ENCODE peak calls at places on chromosomes 16 and 17, in ten cellular contexts. One of them, this sample, is unnamed.

GRCh38 chr16:85608515-85608885 is 4.6 kb upstream of the GSE1 start:
- DNase-seq in A549: no peak
- DNase-seq in osteocyte: no peak
- DNase-seq in type B pancreatic cell: no peak
- DNase-seq in Caco-2: peak
- DNase-seq in fibroblast of mammary gland: no peak
- DNase-seq in WTC11: no peak
- DNase-seq in breast epithelium: no peak
- DNase-seq in mucosa of descending colon: no peak
- DNase-seq in glutamatergic neuron: no peak
- DNase-seq in this sample: no peak

GRCh38 chr16:706189-707061 is 824 bp upstream of the FBXL16 start:
- DNase-seq in A549: no peak
- DNase-seq in osteocyte: no peak
- DNase-seq in type B pancreatic cell: no peak
- DNase-seq in Caco-2: no peak
- DNase-seq in fibroblast of mammary gland: no peak
- DNase-seq in WTC11: no peak
- DNase-seq in breast epithelium: no peak
- DNase-seq in mucosa of descending colon: no peak
- DNase-seq in glutamatergic neuron: peak
- DNase-seq in this sample: no peak

GRCh38 chr17:54455251-54455868 is 445.3 kb upstream of the TOM1L1 start:
- DNase-seq in A549: peak
- DNase-seq in osteocyte: no peak
- DNase-seq in type B pancreatic cell: no peak
- DNase-seq in Caco-2: no peak
- DNase-seq in fibroblast of mammary gland: peak
- DNase-seq in WTC11: no peak
- DNase-seq in breast epithelium: no peak
- DNase-seq in mucosa of descending colon: no peak
- DNase-seq in glutamatergic neuron: no peak
- DNase-seq in this sample: no peak

GRCh38 chr17:76268015-76268749 is 3.0 kb downstream of the UBALD2 start:
- DNase-seq in A549: no peak
- DNase-seq in osteocyte: no peak
- DNase-seq in type B pancreatic cell: no peak
- DNase-seq in Caco-2: no peak
- DNase-seq in fibroblast of mammary gland: peak
- DNase-seq in WTC11: no peak
- DNase-seq in breast epithelium: no peak
- DNase-seq in mucosa of descending colon: peak
- DNase-seq in glutamatergic neuron: peak
- DNase-seq in this sample: peak

GRCh38 chr17:57135026-57135747 is 50.1 kb downstream of the AKAP1 start:
- DNase-seq in A549: no peak
- DNase-seq in osteocyte: no peak
- DNase-seq in type B pancreatic cell: no peak
- DNase-seq in Caco-2: no peak
- DNase-seq in fibroblast of mammary gland: no peak
- DNase-seq in WTC11: no peak
- DNase-seq in breast epithelium: no peak
- DNase-seq in mucosa of descending colon: no peak
- DNase-seq in glutamatergic neuron: no peak
- DNase-seq in this sample: no peak

GRCh38 chr17:15900871-15901270 is 44.1 kb upstream of the ADORA2B start:
- DNase-seq in A549: no peak
- DNase-seq in osteocyte: peak
- DNase-seq in type B pancreatic cell: no peak
- DNase-seq in Caco-2: no peak
- DNase-seq in fibroblast of mammary gland: no peak
- DNase-seq in WTC11: no peak
- DNase-seq in breast epithelium: no peak
- DNase-seq in mucosa of descending colon: no peak
- DNase-seq in glutamatergic neuron: no peak
- DNase-seq in this sample: no peak

GRCh38 chr16:2082983-2083364 is 35.2 kb downstream of the TSC2 start:
- DNase-seq in A549: no peak
- DNase-seq in osteocyte: no peak
- DNase-seq in type B pancreatic cell: no peak
- DNase-seq in Caco-2: no peak
- DNase-seq in fibroblast of mammary gland: no peak
- DNase-seq in WTC11: no peak
- DNase-seq in breast epithelium: no peak
- DNase-seq in mucosa of descending colon: no peak
- DNase-seq in glutamatergic neuron: no peak
- DNase-seq in this sample: no peak

GRCh38 chr17:2111691-2112090 is 56.8 kb downstream of the HIC1 start:
- DNase-seq in A549: no peak
- DNase-seq in osteocyte: no peak
- DNase-seq in type B pancreatic cell: no peak
- DNase-seq in Caco-2: peak
- DNase-seq in fibroblast of mammary gland: peak
- DNase-seq in WTC11: no peak
- DNase-seq in breast epithelium: no peak
- DNase-seq in mucosa of descending colon: no peak
- DNase-seq in glutamatergic neuron: no peak
- DNase-seq in this sample: no peak

GRCh38 chr17:77479817-77480508 is 339.2 kb downstream of the SEC14L1 start:
- DNase-seq in A549: no peak
- DNase-seq in osteocyte: no peak
- DNase-seq in type B pancreatic cell: no peak
- DNase-seq in Caco-2: no peak
- DNase-seq in fibroblast of mammary gland: no peak
- DNase-seq in WTC11: no peak
- DNase-seq in breast epithelium: no peak
- DNase-seq in mucosa of descending colon: no peak
- DNase-seq in glutamatergic neuron: peak
- DNase-seq in this sample: no peak

GRCh38 chr16:79146-80054 is 1.4 kb downstream of the MPG start:
- DNase-seq in A549: no peak
- DNase-seq in osteocyte: no peak
- DNase-seq in type B pancreatic cell: no peak
- DNase-seq in Caco-2: no peak
- DNase-seq in fibroblast of mammary gland: peak
- DNase-seq in WTC11: no peak
- DNase-seq in breast epithelium: no peak
- DNase-seq in mucosa of descending colon: no peak
- DNase-seq in glutamatergic neuron: no peak
- DNase-seq in this sample: no peak

GRCh38 chr17:69434164-69434579 is 19.7 kb downstream of the MAP2K6 start:
- DNase-seq in A549: no peak
- DNase-seq in osteocyte: no peak
- DNase-seq in type B pancreatic cell: no peak
- DNase-seq in Caco-2: no peak
- DNase-seq in fibroblast of mammary gland: peak
- DNase-seq in WTC11: no peak
- DNase-seq in breast epithelium: no peak
- DNase-seq in mucosa of descending colon: no peak
- DNase-seq in glutamatergic neuron: no peak
- DNase-seq in this sample: no peak

GRCh38 chr17:57995076-57995956 is 7.3 kb upstream of the VEZF1 start:
- DNase-seq in A549: peak
- DNase-seq in osteocyte: no peak
- DNase-seq in type B pancreatic cell: no peak
- DNase-seq in Caco-2: peak
- DNase-seq in fibroblast of mammary gland: peak
- DNase-seq in WTC11: peak
- DNase-seq in breast epithelium: peak
- DNase-seq in mucosa of descending colon: peak
- DNase-seq in glutamatergic neuron: peak
- DNase-seq in this sample: peak

GRCh38 chr16:77624085-77624484 is 98.2 kb upstream of the NUDT7 start:
- DNase-seq in A549: no peak
- DNase-seq in osteocyte: no peak
- DNase-seq in type B pancreatic cell: no peak
- DNase-seq in Caco-2: peak
- DNase-seq in fibroblast of mammary gland: no peak
- DNase-seq in WTC11: no peak
- DNase-seq in breast epithelium: no peak
- DNase-seq in mucosa of descending colon: no peak
- DNase-seq in glutamatergic neuron: no peak
- DNase-seq in this sample: no peak

GRCh38 chr17:41020346-41020745 is 6.7 kb downstream of the KRTAP1-5 start:
- DNase-seq in A549: peak
- DNase-seq in osteocyte: no peak
- DNase-seq in type B pancreatic cell: no peak
- DNase-seq in Caco-2: peak
- DNase-seq in fibroblast of mammary gland: no peak
- DNase-seq in WTC11: no peak
- DNase-seq in breast epithelium: no peak
- DNase-seq in mucosa of descending colon: no peak
- DNase-seq in glutamatergic neuron: no peak
- DNase-seq in this sample: no peak

GRCh38 chr16:67104845-67105244 is 4.9 kb upstream of the PHAF1 start:
- DNase-seq in A549: no peak
- DNase-seq in osteocyte: no peak
- DNase-seq in type B pancreatic cell: no peak
- DNase-seq in Caco-2: no peak
- DNase-seq in fibroblast of mammary gland: no peak
- DNase-seq in WTC11: no peak
- DNase-seq in breast epithelium: no peak
- DNase-seq in mucosa of descending colon: peak
- DNase-seq in glutamatergic neuron: no peak
- DNase-seq in this sample: no peak

GRCh38 chr17:67833946-67834631 is 8.8 kb downstream of the BPTF start:
- DNase-seq in A549: no peak
- DNase-seq in osteocyte: peak
- DNase-seq in type B pancreatic cell: peak
- DNase-seq in Caco-2: peak
- DNase-seq in fibroblast of mammary gland: no peak
- DNase-seq in WTC11: peak
- DNase-seq in breast epithelium: no peak
- DNase-seq in mucosa of descending colon: no peak
- DNase-seq in glutamatergic neuron: peak
- DNase-seq in this sample: peak

GRCh38 chr16:67071476-67072048 is 38.2 kb upstream of the PHAF1 start:
- DNase-seq in A549: no peak
- DNase-seq in osteocyte: no peak
- DNase-seq in type B pancreatic cell: no peak
- DNase-seq in Caco-2: no peak
- DNase-seq in fibroblast of mammary gland: no peak
- DNase-seq in WTC11: no peak
- DNase-seq in breast epithelium: no peak
- DNase-seq in mucosa of descending colon: no peak
- DNase-seq in glutamatergic neuron: no peak
- DNase-seq in this sample: no peak

GRCh38 chr16:69833791-69834282 is 71.7 kb downstream of the WWP2 start:
- DNase-seq in A549: no peak
- DNase-seq in osteocyte: no peak
- DNase-seq in type B pancreatic cell: no peak
- DNase-seq in Caco-2: peak
- DNase-seq in fibroblast of mammary gland: no peak
- DNase-seq in WTC11: no peak
- DNase-seq in breast epithelium: no peak
- DNase-seq in mucosa of descending colon: peak
- DNase-seq in glutamatergic neuron: no peak
- DNase-seq in this sample: no peak

GRCh38 chr17:18960803-18961511 is 9.0 kb downstream of the SLC5A10 start:
- DNase-seq in A549: peak
- DNase-seq in osteocyte: peak
- DNase-seq in type B pancreatic cell: peak
- DNase-seq in Caco-2: peak
- DNase-seq in fibroblast of mammary gland: peak
- DNase-seq in WTC11: peak
- DNase-seq in breast epithelium: peak
- DNase-seq in mucosa of descending colon: peak
- DNase-seq in glutamatergic neuron: peak
- DNase-seq in this sample: peak
- TF ChIP-seq CTCF in A549: peak
- TF ChIP-seq CTCF in osteocyte: peak
- TF ChIP-seq CTCF in type B pancreatic cell: peak
- TF ChIP-seq CTCF in Caco-2: peak
- TF ChIP-seq CTCF in fibroblast of mammary gland: peak
- TF ChIP-seq CTCF in WTC11: peak
- TF ChIP-seq CTCF in breast epithelium: peak
- TF ChIP-seq CTCF in mucosa of descending colon: peak
- TF ChIP-seq CTCF in glutamatergic neuron: peak
- TF ChIP-seq CTCF in this sample: peak

GRCh38 chr17:52298881-52299280 is 140.4 kb upstream of the CA10 start:
- DNase-seq in A549: no peak
- DNase-seq in osteocyte: no peak
- DNase-seq in type B pancreatic cell: no peak
- DNase-seq in Caco-2: no peak
- DNase-seq in fibroblast of mammary gland: no peak
- DNase-seq in WTC11: no peak
- DNase-seq in breast epithelium: no peak
- DNase-seq in mucosa of descending colon: no peak
- DNase-seq in glutamatergic neuron: no peak
- DNase-seq in this sample: no peak

GRCh38 chr17:52297230-52298010 is 138.9 kb upstream of the CA10 start:
- DNase-seq in A549: peak
- DNase-seq in osteocyte: no peak
- DNase-seq in type B pancreatic cell: no peak
- DNase-seq in Caco-2: peak
- DNase-seq in fibroblast of mammary gland: peak
- DNase-seq in WTC11: no peak
- DNase-seq in breast epithelium: no peak
- DNase-seq in mucosa of descending colon: no peak
- DNase-seq in glutamatergic neuron: no peak
- DNase-seq in this sample: no peak
- TF ChIP-seq CTCF in A549: no peak
- TF ChIP-seq CTCF in osteocyte: no peak
- TF ChIP-seq CTCF in type B pancreatic cell: peak
- TF ChIP-seq CTCF in Caco-2: peak
- TF ChIP-seq CTCF in fibroblast of mammary gland: no peak
- TF ChIP-seq CTCF in WTC11: no peak
- TF ChIP-seq CTCF in breast epithelium: no peak
- TF ChIP-seq CTCF in mucosa of descending colon: no peak
- TF ChIP-seq CTCF in glutamatergic neuron: peak
- TF ChIP-seq CTCF in this sample: no peak

DNA sequence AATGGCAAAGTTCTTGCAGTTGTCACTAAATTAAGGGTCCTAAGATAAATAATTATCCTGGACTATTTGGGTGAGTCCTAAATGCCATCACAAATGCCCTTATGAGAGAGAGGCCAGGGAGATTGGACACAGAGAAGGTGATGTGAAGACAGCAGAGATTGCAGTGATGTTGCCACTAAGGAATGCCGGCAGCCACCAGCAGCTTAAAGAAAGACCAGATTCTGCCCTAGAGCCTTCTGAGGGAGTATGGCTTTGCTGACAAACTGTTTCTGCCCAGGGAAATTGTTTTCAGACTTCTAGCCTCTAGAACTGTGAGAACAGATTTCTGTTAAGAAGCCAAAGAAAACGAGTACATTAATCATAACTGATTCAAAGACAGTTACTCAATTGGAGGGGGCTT is 10.0 kb upstream of the ZNF23 start:
- DNase-seq in A549: no peak
- DNase-seq in osteocyte: no peak
- DNase-seq in type B pancreatic cell: no peak
- DNase-seq in Caco-2: no peak
- DNase-seq in fibroblast of mammary gland: no peak
- DNase-seq in WTC11: no peak
- DNase-seq in breast epithelium: no peak
- DNase-seq in mucosa of descending colon: no peak
- DNase-seq in glutamatergic neuron: no peak
- DNase-seq in this sample: no peak
- TF ChIP-seq CTCF in A549: no peak
- TF ChIP-seq CTCF in osteocyte: no peak
- TF ChIP-seq CTCF in type B pancreatic cell: no peak
- TF ChIP-seq CTCF in Caco-2: no peak
- TF ChIP-seq CTCF in fibroblast of mammary gland: no peak
- TF ChIP-seq CTCF in WTC11: no peak
- TF ChIP-seq CTCF in breast epithelium: no peak
- TF ChIP-seq CTCF in mucosa of descending colon: no peak
- TF ChIP-seq CTCF in glutamatergic neuron: no peak
- TF ChIP-seq CTCF in this sample: no peak

GRCh38 chr17:82914375-82914774 is 74.6 kb upstream of the ZNF750 start:
- DNase-seq in A549: no peak
- DNase-seq in osteocyte: no peak
- DNase-seq in type B pancreatic cell: no peak
- DNase-seq in Caco-2: no peak
- DNase-seq in fibroblast of mammary gland: peak
- DNase-seq in WTC11: no peak
- DNase-seq in breast epithelium: no peak
- DNase-seq in mucosa of descending colon: no peak
- DNase-seq in glutamatergic neuron: no peak
- DNase-seq in this sample: no peak
- TF ChIP-seq CTCF in A549: no peak
- TF ChIP-seq CTCF in osteocyte: no peak
- TF ChIP-seq CTCF in type B pancreatic cell: no peak
- TF ChIP-seq CTCF in Caco-2: no peak
- TF ChIP-seq CTCF in fibroblast of mammary gland: peak
- TF ChIP-seq CTCF in WTC11: no peak
- TF ChIP-seq CTCF in breast epithelium: no peak
- TF ChIP-seq CTCF in mucosa of descending colon: peak
- TF ChIP-seq CTCF in glutamatergic neuron: no peak
- TF ChIP-seq CTCF in this sample: no peak